ENCODE peak calls at places on chromosomes 5 and 9, in eight cellular contexts. B is GM04504; P is astrocyte of the spinal cord; F is nucleus accumbens; E is kidney tubule cell; Q is fibroblast of pulmonary artery; G is stimulated activated CD4-positive, alpha-beta T cell treated with anti-CD3 and anti-CD28 coated beads, Interleukin-2, amount 100 ng/mL, for 48 hours; D is GM12864. A is an unnamed sample.

GRCh38 chr9:16610538-16610937 is 259.9 kb downstream of the BNC2 start:
- DNase-seq in B (no peak), P (no peak), F (no peak), E (no peak), Q (no peak), G (no peak), D (no peak), A (no peak)

GRCh38 chr5:174229640-174230350 is 184.3 kb downstream of the NSG2 start:
- DNase-seq in B (no peak), P (peak), F (no peak), E (peak), Q (no peak), G (no peak), D (no peak), A (no peak)

GRCh38 chr5:157197088-157197487 is 16.4 kb downstream of the ITK start:
- DNase-seq in B (no peak), P (no peak), F (no peak), E (no peak), Q (no peak), G (no peak), D (no peak), A (no peak)

GRCh38 chr5:105953616-105954015 is 1717.1 kb downstream of the EFNA5 start:
- DNase-seq in B (no peak), P (no peak), F (no peak), E (no peak), Q (no peak), G (no peak), D (no peak), A (no peak)

GRCh38 chr9:114693248-114693895 is 11.4 kb upstream of the TEX48 start:
- DNase-seq in B (no peak), P (no peak), F (no peak), E (no peak), Q (no peak), G (no peak), D (no peak), A (no peak)

GRCh38 chr5:72661405-72661804 is 154.2 kb upstream of the ZNF366 start:
- DNase-seq in B (no peak), P (peak), F (peak), E (peak), Q (peak), G (no peak), D (no peak), A (no peak)

GRCh38 chr9:130912932-130913598 is 16.5 kb upstream of the QRFP start:
- DNase-seq in B (peak), P (peak), F (no peak), E (peak), Q (peak), G (no peak), D (no peak), A (no peak)

GRCh38 chr5:81371354-81371876 is 22.5 kb downstream of the ACOT12 start:
- DNase-seq in B (no peak), P (no peak), F (no peak), E (no peak), Q (no peak), G (no peak), D (no peak), A (no peak)

GRCh38 chr5:67377651-67378050 is 181.1 kb upstream of the CD180 start:
- DNase-seq in B (no peak), P (no peak), F (no peak), E (no peak), Q (no peak), G (no peak), D (no peak), A (peak)

A was measured in glutamatergic neuron.